ENCODE peak calls at places on chromosome 5, in nine cellular contexts. J is mesendoderm, S is HCT116, P is uterus, I is heart right ventricle, U is Peyer's patch, L is thyroid gland, Y is mammary epithelial cell, Q is tibial artery. E is an unnamed sample.
A peak's percentile ranks its signal among the peaks of the same experiment; 100 is the strongest.

GRCh38 chr5:65727491-65728156 is 5.6 kb downstream of the NLN start:
- DNase-seq in J (no peak), L (no peak), U (no peak), I (no peak), S (no peak), Q (no peak), Y (no peak), P (no peak), E (no peak)

GRCh38 chr5:122076669-122077450 is 1.2 kb downstream of the LOX start:
- DNase-seq in Y (peak; percentile 75), P (peak; percentile 77), S (no peak), L (peak; percentile 84), Q (peak; percentile 88), J (peak; percentile 85), U (peak; percentile 66), I (peak; percentile 70), E (peak; percentile 88)

GRCh38 chr5:6262651-6263363 is 115.5 kb downstream of the MED10 start:
- DNase-seq in U (no peak), J (no peak), Q (no peak), P (no peak), Y (no peak), L (no peak), I (no peak), S (no peak), E (no peak)

GRCh38 chr5:59588922-59589321 is 304.6 kb downstream of the PDE4D start:
- DNase-seq in Q (no peak), U (no peak), L (no peak), I (no peak), P (no peak), S (no peak), Y (peak; percentile 64), J (no peak), E (no peak)

GRCh38 chr5:171695804-171696203 is 89.8 kb upstream of the SMIM23 start:
- DNase-seq in S (no peak), P (no peak), Q (no peak), J (no peak), I (no peak), L (no peak), Y (no peak), U (no peak), E (no peak)

GRCh38 chr5:164203581-164204225 is 698.3 kb downstream of the MAT2B start:
- DNase-seq in S (no peak), Q (no peak), I (no peak), P (no peak), J (no peak), Y (peak; percentile 3), L (no peak), U (no peak), E (no peak)

GRCh38 chr5:77806213-77806843 is 30.2 kb upstream of the TBCA start:
- DNase-seq in P (no peak), I (no peak), S (no peak), J (no peak), Q (no peak), L (no peak), Y (no peak), U (no peak), E (no peak)

GRCh38 chr5:172854451-172854871 is 20.4 kb downstream of the ERGIC1 start:
- DNase-seq in Y (no peak), U (peak; percentile 74), S (no peak), Q (peak; percentile 88), I (no peak), J (no peak), L (peak; percentile 91), P (no peak), E (no peak)

GRCh38 chr5:128538249-128539037 is 398 bp upstream of the FBN2 start:
- DNase-seq in L (peak; percentile 72), Q (peak; percentile 76), S (no peak), U (peak; percentile 51), J (peak; percentile 99), Y (peak; percentile 80), I (peak; percentile 81), P (peak; percentile 62), E (no peak)

GRCh38 chr5:115778417-115778816 is 38.0 kb downstream of the CDO1 start:
- DNase-seq in S (no peak), L (no peak), I (no peak), J (no peak), U (no peak), Y (no peak), Q (no peak), P (no peak), E (peak; percentile 2)

GRCh38 chr5:95283761-95284511 is 958 bp downstream of the MCTP1 start:
- DNase-seq in I (peak; percentile 25), U (peak; percentile 52), J (peak; percentile 59), Q (no peak), P (no peak), L (peak; percentile 84), S (no peak), Y (peak; percentile 35), E (peak; percentile 70)

GRCh38 chr5:9557696-9558095 is 11.8 kb upstream of the SEMA5A start:
- DNase-seq in U (no peak), Q (no peak), I (no peak), Y (peak; percentile 65), P (no peak), J (no peak), S (no peak), L (no peak), E (peak; percentile 51)

GRCh38 chr5:140327589-140327988 is 18.8 kb downstream of the HBEGF start:
- DNase-seq in I (no peak), Q (no peak), P (no peak), S (no peak), L (no peak), J (peak; percentile 71), Y (no peak), U (no peak), E (no peak)

GRCh38 chr5:90877049-90877448 is 318.5 kb downstream of the ADGRV1 start:
- DNase-seq in L (no peak), U (no peak), P (no peak), Q (no peak), I (no peak), J (no peak), S (no peak), Y (no peak), E (no peak)

GRCh38 chr5:178236126-178236525 is 3.5 kb upstream of the PHYKPL start:
- DNase-seq in S (no peak), J (no peak), L (no peak), P (no peak), Q (no peak), Y (no peak), U (no peak), I (no peak), E (no peak)

GRCh38 chr5:118692811-118693342 is 295.5 kb downstream of the DTWD2 start:
- DNase-seq in L (no peak), Y (no peak), U (no peak), Q (no peak), S (no peak), P (no peak), J (peak; percentile 75), I (no peak), E (no peak)

GRCh38 chr5:53825016-53825415 is 264.6 kb downstream of the NDUFS4 start:
- DNase-seq in Y (no peak), J (no peak), Q (no peak), S (no peak), L (no peak), P (no peak), U (no peak), I (no peak), E (no peak)

GRCh38 chr5:123369371-123369968 is 53.7 kb downstream of the CEP120 start:
- DNase-seq in Q (no peak), L (no peak), S (no peak), U (no peak), P (no peak), Y (no peak), I (no peak), J (no peak), E (no peak)

DNA sequence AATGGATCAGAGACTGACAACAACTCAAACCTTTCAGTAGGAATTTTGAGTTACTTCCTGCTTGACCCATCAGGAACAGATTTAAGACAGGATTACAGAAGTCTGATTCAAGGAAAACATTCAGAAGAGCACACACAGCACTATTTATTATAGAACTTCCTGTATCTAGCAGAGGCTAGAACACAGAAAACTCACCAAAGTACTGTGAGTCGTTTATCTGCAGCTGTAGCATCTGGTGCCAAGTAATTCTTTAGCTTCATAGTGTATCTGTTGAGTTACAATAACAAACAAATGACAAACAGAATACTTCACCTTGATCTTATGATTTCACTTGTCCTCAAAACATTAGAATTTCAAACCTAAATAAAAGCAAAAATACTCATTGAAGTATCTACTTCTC is 13.9 kb downstream of the LEAP2 start:
- DNase-seq in Y (no peak), P (no peak), Q (no peak), S (no peak), I (no peak), J (no peak), U (no peak), L (no peak), E (no peak)
- H3K36me3 ChIP-seq in Y (peaks cover 37% of the 10 kb centered on the region), P (no peaks in the 10 kb centered on the region), Q (peaks cover 65% of the 10 kb centered on the region), S (peaks cover 52% of the 10 kb centered on the region), I (peaks cover 99% of the 10 kb centered on the region), J (peaks cover 4% of the 10 kb centered on the region), U (peaks cover 88% of the 10 kb centered on the region), L (peaks cover 45% of the 10 kb centered on the region), E (peaks cover 1% of the 10 kb centered on the region)

DNA sequence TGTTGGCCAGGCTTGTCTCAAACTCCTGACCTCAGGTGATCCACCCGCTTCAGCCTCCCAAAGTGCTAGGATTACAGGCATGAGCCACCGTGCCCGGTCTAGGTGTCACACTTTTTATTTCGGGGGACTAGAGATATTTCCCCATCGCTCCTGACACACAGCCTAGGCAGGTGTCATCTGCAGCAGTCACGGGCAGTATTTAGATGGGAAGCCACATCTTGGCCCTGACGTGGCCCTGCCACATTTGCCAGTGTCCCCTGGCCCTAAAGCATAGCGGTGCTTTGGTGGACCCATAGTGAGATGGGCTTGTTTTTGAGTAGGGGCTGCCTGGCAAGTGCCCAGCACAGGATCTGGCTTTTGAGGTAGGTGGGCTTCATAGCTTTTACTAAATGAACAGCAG is 45.0 kb upstream of the LRRTM2 start:
- DNase-seq in P (no peak), L (no peak), U (no peak), I (no peak), Q (no peak), S (no peak), Y (no peak), J (no peak), E (no peak)
- H3K36me3 ChIP-seq in P (no peaks in the 10 kb centered on the region), L (peaks cover 10% of the 10 kb centered on the region), U (peaks cover 30% of the 10 kb centered on the region), I (peaks cover 65% of the 10 kb centered on the region), Q (peaks cover 21% of the 10 kb centered on the region), S (peaks cover 5% of the 10 kb centered on the region), Y (peaks cover 13% of the 10 kb centered on the region), J (peaks cover 4% of the 10 kb centered on the region), E (peaks cover 4% of the 10 kb centered on the region)

GRCh38 chr5:151070449-151070848 is 10.4 kb downstream of the TNIP1 start:
- DNase-seq in Q (no peak), Y (no peak), J (no peak), L (no peak), U (no peak), I (no peak), S (no peak), P (no peak), E (no peak)
- H3K36me3 ChIP-seq in Q (no peaks in the 10 kb centered on the region), Y (peaks cover 11% of the 10 kb centered on the region), J (no peaks in the 10 kb centered on the region), L (no peaks in the 10 kb centered on the region), U (peaks cover 17% of the 10 kb centered on the region), I (peaks cover 57% of the 10 kb centered on the region), S (no peaks in the 10 kb centered on the region), P (no peaks in the 10 kb centered on the region), E (peaks cover 4% of the 10 kb centered on the region)

GRCh38 chr5:179892255-179892654 is 15.4 kb downstream of the TBC1D9B start:
- DNase-seq in S (no peak), U (no peak), L (no peak), I (no peak), P (no peak), Q (no peak), Y (no peak), J (no peak), E (no peak)
- H3K36me3 ChIP-seq in S (peaks cover 38% of the 10 kb centered on the region), U (peaks cover 98% of the 10 kb centered on the region), L (peaks cover 47% of the 10 kb centered on the region), I (peaks cover 100% of the 10 kb centered on the region), P (no peaks in the 10 kb centered on the region), Q (peaks cover 97% of the 10 kb centered on the region), Y (peaks cover 37% of the 10 kb centered on the region), J (peaks cover 6% of the 10 kb centered on the region), E (peaks cover 5% of the 10 kb centered on the region)

E was measured in Caco-2.